ENCODE peak calls at places on chromosomes 16 and 17, in eight cellular contexts. G is adrenal gland, R is thoracic aorta, O is mammary epithelial cell, Y is A549, V is GM23338, S is cardiac muscle cell, C is colonic mucosa. P is an unnamed sample. For H3K4me1, the result is how much of the 10 kb centered on the place peaks cover.

GRCh38 chr17:13415877-13416416 is 185.8 kb downstream of the HS3ST3A1 start:
- DNase-seq in V (no peak), G (peak), S (peak), C (peak), O (peak), Y (no peak), R (no peak), P (peak)

GRCh38 chr17:13784466-13784865 is 182.7 kb upstream of the HS3ST3A1 start:
- DNase-seq in O (no peak), R (no peak), C (no peak), V (peak), Y (no peak), G (no peak), S (no peak), P (no peak)

GRCh38 chr16:12901204-12901596 is 198 bp upstream of the SHISA9 start:
- DNase-seq in S (peak), Y (no peak), R (no peak), V (peak), G (no peak), O (peak), C (no peak), P (no peak)

GRCh38 chr16:3113765-3114479 is 1.5 kb downstream of the ZNF205 start:
- DNase-seq in S (no peak), O (no peak), R (no peak), G (no peak), Y (peak), V (no peak), C (no peak), P (no peak)

GRCh38 chr17:48074322-48075054 is 26.3 kb downstream of the NFE2L1 start:
- DNase-seq in C (peak), V (peak), G (peak), S (peak), Y (peak), R (peak), O (peak), P (no peak)

GRCh38 chr17:66255527-66255971 is 26.3 kb upstream of the APOH start:
- DNase-seq in S (no peak), V (no peak), R (no peak), O (no peak), Y (no peak), G (no peak), C (no peak), P (no peak)

GRCh38 chr16:28925386-28926228 is 569 bp upstream of the RABEP2 start:
- DNase-seq in R (peak), Y (peak), O (peak), V (peak), G (peak), C (peak), S (peak), P (no peak)

GRCh38 chr17:42873321-42873720 is 22.3 kb downstream of the AOC3 start:
- DNase-seq in V (no peak), O (no peak), R (no peak), Y (no peak), C (no peak), G (no peak), S (no peak), P (no peak)

GRCh38 chr17:60390223-60390622 is 1.7 kb downstream of the USP32 start:
- DNase-seq in C (no peak), S (no peak), V (no peak), R (no peak), Y (no peak), O (peak), G (peak), P (no peak)

GRCh38 chr16:14306485-14307058 is 235.5 kb downstream of the MRTFB start:
- DNase-seq in Y (no peak), S (no peak), G (no peak), O (no peak), R (no peak), C (no peak), V (no peak), P (no peak)

GRCh38 chr16:14307623-14308356 is 236.7 kb downstream of the MRTFB start:
- DNase-seq in O (peak), G (peak), V (peak), S (no peak), R (no peak), C (no peak), Y (peak), P (peak)

GRCh38 chr16:14308357-14308723 is 237.2 kb downstream of the MRTFB start:
- DNase-seq in C (no peak), V (no peak), O (no peak), S (no peak), R (no peak), G (no peak), Y (no peak), P (no peak)

GRCh38 chr16:14304891-14305459 is 233.9 kb downstream of the MRTFB start:
- DNase-seq in Y (no peak), R (no peak), S (no peak), V (no peak), C (no peak), O (no peak), G (no peak), P (no peak)

DNA sequence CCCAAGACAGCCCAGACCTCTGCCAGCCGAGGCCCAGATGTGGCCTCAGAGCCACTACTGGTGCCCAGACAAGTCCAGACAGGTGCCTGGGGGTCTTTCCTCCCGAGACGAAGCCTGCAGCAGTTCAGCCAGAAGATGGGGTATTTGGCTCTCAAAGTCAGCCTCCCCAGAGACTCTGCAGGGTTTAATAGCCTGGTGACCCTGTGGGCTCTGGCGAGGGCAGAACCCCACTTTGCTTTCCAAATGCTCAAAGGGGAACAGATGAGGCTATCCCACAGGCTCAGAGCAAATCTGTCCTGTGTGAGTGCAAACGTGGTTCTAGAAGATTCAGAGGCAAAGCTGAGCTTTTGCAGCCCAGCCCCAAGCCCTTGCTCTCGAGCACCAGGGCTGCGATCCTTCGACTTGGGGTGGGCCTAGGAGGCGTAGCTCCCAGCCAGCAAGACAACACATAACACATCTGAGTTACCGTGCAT is 236.0 kb downstream of the MRTFB start:
- DNase-seq in S (no peak), O (no peak), G (no peak), Y (no peak), V (peak), R (no peak), C (no peak), P (no peak)
- H3K27ac ChIP-seq in S (peak), O (peak), G (no peak), Y (peak), V (peak), R (peak), C (no peak), P (no peak)

DNA sequence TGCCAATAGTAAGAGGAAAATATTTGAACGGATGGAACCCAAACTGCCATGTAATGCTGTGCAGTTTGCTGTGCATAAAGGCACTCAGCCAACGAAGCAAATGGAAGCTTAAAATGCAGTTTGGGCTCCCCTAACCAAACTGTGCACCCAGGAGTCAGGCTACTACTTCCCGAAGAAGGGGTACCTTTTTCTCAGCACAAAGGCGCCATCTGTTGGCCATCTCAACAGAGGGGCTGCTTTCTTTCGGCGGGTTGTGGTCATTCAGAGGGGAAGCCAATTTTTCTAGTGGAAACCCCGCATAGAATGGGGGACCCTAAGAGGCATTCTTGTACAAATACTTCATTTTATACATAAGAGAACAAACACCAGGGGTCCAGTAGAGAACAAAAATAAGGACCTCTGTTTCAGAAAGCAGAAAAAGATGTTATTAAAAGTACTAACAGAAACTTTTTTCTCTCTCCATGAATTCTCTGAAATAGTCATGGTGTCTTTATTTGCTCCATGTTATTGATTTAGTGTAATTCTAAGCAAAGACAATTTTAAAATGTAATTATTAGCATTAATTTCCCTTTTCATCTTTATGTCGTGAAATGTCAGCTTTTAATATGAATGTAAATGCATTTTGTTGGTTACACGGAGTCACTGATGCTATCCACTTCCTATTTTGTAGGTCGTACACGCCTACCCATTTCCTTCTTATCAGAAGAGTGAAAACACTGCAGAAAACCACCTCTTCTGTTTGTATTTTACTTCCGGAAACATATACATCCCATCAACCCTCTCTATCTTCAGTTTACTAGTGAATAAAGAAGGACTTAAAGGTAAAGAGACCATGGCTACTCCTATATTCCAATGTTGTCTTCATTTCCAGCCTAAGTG is 453.3 kb downstream of the KCNJ2 start:
- DNase-seq in O (peak), S (peak), G (no peak), C (peak), R (no peak), Y (peak), V (peak), P (no peak)
- TF ChIP-seq CTCF in O (peak), S (peak), G (peak), C (peak), R (no peak), Y (peak), V (peak), P (peak)

GRCh38 chr17:70050931-70051330 is 24.1 kb upstream of the KCNJ16 start:
- DNase-seq in S (no peak), V (no peak), R (no peak), G (no peak), C (no peak), Y (no peak), O (no peak), P (no peak)

GRCh38 chr17:70048020-70048419 is 27.0 kb upstream of the KCNJ16 start:
- DNase-seq in S (no peak), O (no peak), R (no peak), V (no peak), Y (no peak), G (no peak), C (no peak), P (no peak)

GRCh38 chr17:70053241-70054234 is 21.5 kb upstream of the KCNJ16 start:
- DNase-seq in G (peak), S (no peak), C (no peak), R (no peak), O (no peak), V (no peak), Y (no peak), P (no peak)

GRCh38 chr17:70050192-70050591 is 24.8 kb upstream of the KCNJ16 start:
- DNase-seq in C (no peak), V (no peak), Y (no peak), R (no peak), O (no peak), G (no peak), S (no peak), P (no peak)

DNA sequence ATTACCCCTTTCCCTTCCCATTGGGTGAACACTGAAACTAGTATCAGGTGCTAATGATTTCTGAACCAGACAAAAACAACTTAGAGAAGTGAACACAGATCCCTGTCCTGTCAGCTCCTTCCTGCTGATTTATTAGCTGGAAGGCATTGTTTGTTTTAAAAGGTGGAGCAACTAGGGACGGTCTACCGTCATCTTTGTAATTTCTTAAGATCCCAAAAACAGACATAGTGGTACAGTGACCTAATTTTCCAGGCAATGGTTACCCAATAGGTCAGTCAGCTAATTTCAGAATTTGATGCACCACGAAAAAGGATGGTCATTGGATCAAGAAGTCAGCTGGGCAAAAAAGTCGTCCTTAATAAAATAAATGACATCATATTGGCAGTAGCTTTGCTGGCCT is 27.4 kb upstream of the KCNJ16 start:
- DNase-seq in C (no peak), Y (peak), O (no peak), S (no peak), G (no peak), R (no peak), V (no peak), P (no peak)
- H3K4me1 ChIP-seq in C (under half), Y (under half), O (under half), S (under half), G (under half), R (under half), V (under half), P (under half)

GRCh38 chr17:80720624-80721577 is 176.3 kb downstream of the RPTOR start:
- DNase-seq in G (peak), S (no peak), R (no peak), C (no peak), O (peak), Y (peak), V (no peak), P (no peak)
- H3K27ac ChIP-seq in G (no peak), S (no peak), R (no peak), C (no peak), O (peak), Y (peak), V (no peak), P (no peak)

DNA sequence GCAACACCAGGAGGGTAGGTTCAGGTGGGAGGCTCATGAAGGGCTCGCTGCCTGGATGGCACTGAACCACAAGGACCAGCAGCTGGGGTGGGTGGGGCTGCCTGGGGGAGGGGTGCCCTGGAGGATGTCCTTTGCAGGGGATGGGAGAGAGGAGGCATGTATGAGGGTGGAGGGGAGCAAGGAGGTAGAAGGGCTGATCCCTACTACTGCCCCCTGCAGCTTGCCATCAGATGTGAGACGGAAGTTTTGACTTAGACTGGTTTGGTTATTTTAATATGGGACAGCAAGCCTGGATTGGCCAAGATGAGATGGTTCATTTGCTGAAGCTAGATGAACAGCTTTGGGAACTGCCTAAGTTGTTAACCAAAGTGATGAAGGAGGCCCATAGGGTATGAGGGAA is 115.9 kb downstream of the SEC14L1 start:
- DNase-seq in G (no peak), C (no peak), V (no peak), Y (no peak), S (no peak), O (no peak), R (no peak), P (no peak)
- TF ChIP-seq CTCF in G (no peak), C (no peak), V (peak), Y (no peak), S (no peak), O (no peak), R (no peak), P (no peak)

GRCh38 chr17:57551321-57552079 is 193.6 kb downstream of the CCDC182 start:
- DNase-seq in S (no peak), V (no peak), G (no peak), R (no peak), C (peak), O (no peak), Y (no peak), P (no peak)

GRCh38 chr17:57548421-57549385 is 196.4 kb downstream of the CCDC182 start:
- DNase-seq in V (no peak), C (no peak), G (no peak), S (no peak), R (no peak), O (no peak), Y (no peak), P (no peak)

GRCh38 chr17:57550671-57551315 is 194.3 kb downstream of the CCDC182 start:
- DNase-seq in S (no peak), Y (no peak), C (no peak), V (no peak), O (no peak), G (no peak), R (no peak), P (no peak)

GRCh38 chr17:57549996-57550395 is 195.1 kb downstream of the CCDC182 start:
- DNase-seq in R (no peak), Y (no peak), O (no peak), C (no peak), V (no peak), G (no peak), S (no peak), P (no peak)

GRCh38 chr17:57549468-57549867 is 195.6 kb downstream of the CCDC182 start:
- DNase-seq in V (no peak), G (no peak), Y (no peak), S (no peak), R (no peak), O (no peak), C (no peak), P (no peak)
- H3K4me1 ChIP-seq in V (half or more), G (half or more), Y (under half), S (half or more), R (under half), O (under half), C (under half), P (under half)

DNA sequence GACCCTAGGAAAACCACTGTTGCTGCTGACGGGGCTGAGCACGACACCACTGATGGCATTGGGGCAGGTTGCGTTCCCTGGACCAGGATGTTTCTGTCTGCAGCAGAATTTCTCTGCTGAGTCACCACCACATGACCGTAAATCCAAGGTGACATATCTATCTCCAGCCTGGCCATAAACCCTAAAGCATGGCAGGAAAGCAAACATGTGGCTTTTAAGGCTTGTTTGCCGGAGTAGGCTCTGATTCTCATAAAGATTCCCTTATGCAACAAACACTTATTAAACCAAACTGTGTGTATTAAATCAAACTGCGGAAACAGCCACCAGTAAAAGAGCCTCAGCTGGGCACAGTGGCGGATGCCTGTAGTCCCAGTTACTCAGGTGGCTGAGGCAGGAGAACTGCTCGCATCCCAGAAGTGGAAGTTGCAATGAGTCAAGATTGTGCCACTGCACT is 17.4 kb downstream of the MPHOSPH6 start:
- DNase-seq in Y (peak), R (no peak), G (peak), O (no peak), V (no peak), S (no peak), C (peak), P (no peak)
- H3K27ac ChIP-seq in Y (no peak), R (no peak), G (peak), O (no peak), V (peak), S (no peak), C (no peak), P (no peak)